ENCODE peak calls at places on chromosomes 16 and 17, in ten cellular contexts. S is fibroblast of mammary gland, G is GM12865, X is neural progenitor cell, E is GM12864, U is AG04450, P is HepG2, H is activated B cell treated with CpG ODN at 0.5 μM for 24 hours, A is GM13976, M is choroid plexus epithelial cell. Z is an unnamed sample.

GRCh38 chr17:73227379-73227778 is 34.3 kb downstream of the CPSF4L start:
- DNase-seq in X (no peak), M (no peak), E (no peak), G (peak), P (no peak), H (no peak), U (no peak), A (no peak), S (no peak), Z (peak)

GRCh38 chr16:85091522-85091910 is 20.8 kb downstream of the CIBAR2 start:
- DNase-seq in G (no peak), S (no peak), A (no peak), M (no peak), U (no peak), H (no peak), P (no peak), X (no peak), E (no peak), Z (no peak)

GRCh38 chr17:17728550-17729251 is 47.4 kb downstream of the RAI1 start:
- DNase-seq in G (no peak), P (no peak), E (no peak), A (no peak), U (no peak), S (no peak), X (no peak), M (no peak), H (no peak), Z (no peak)

GRCh38 chr17:44464037-44464436 is 39.2 kb downstream of the GPATCH8 start:
- DNase-seq in X (no peak), U (no peak), S (peak), A (no peak), H (no peak), P (no peak), G (no peak), M (peak), E (no peak), Z (no peak)

GRCh38 chr17:80061421-80061820 is 25.0 kb downstream of the CCDC40 start:
- DNase-seq in M (no peak), A (no peak), P (no peak), E (no peak), S (no peak), U (no peak), X (no peak), H (no peak), G (no peak), Z (no peak)

GRCh38 chr17:9339958-9340357 is 235.7 kb downstream of the STX8 start:
- DNase-seq in A (no peak), X (no peak), G (no peak), M (no peak), H (no peak), E (no peak), U (no peak), P (no peak), S (no peak), Z (no peak)

GRCh38 chr17:64115043-64115698 is 14.8 kb downstream of the ERN1 start:
- DNase-seq in A (no peak), S (peak), E (no peak), P (no peak), U (no peak), X (no peak), H (no peak), M (peak), G (no peak), Z (no peak)

GRCh38 chr17:40915721-40916256 is 21.7 kb downstream of the KRT23 start:
- DNase-seq in H (no peak), A (peak), X (no peak), U (peak), G (peak), P (no peak), S (peak), E (no peak), M (peak), Z (peak)

GRCh38 chr17:78575899-78576298 is 1.3 kb downstream of the DNAH17 start:
- DNase-seq in S (no peak), X (no peak), E (no peak), A (no peak), P (no peak), H (no peak), M (no peak), G (no peak), U (no peak), Z (no peak)
- TF ChIP-seq CTCF in S (no peak), X (no peak), E (no peak), A (no peak), P (no peak), H (no peak), M (no peak), G (no peak), U (no peak), Z (no peak)

DNA sequence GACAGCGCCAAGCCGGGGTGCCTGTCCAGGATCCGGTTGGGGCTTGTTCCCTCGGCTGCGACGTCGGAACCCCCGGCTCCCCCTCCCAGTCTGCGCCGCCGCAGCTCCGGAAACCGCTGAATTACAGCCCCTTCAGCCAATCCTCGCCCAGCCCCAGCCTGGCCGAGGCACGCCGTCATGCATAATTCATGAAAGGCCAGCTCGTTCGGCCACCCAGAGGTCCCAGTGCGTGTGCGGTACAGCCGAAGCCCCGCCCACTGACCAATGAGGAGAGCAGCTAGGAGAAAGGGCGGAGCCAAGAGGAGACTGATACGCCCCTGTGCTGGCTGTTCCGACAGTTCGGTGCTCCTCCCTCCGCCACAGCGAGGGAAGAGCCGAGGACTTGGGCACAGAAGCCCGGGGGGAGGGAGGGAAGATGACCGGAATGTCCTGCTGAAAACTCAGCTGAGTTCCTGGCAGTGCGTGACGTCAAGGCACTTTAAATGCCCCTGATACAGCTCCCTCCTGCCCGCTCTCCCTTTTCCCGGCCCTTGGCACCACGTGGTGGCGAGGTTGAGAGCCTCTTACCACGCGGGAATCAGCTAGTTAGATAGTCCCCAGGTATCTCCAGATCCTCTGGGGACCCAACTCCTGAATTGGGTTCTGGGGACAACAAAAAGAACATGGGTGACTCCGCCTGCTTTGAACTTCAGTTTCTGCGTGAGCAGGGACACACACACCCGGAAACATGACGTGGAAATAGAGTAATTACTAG is at the start of gene STAT3:
- DNase-seq in H (peak), A (peak), G (peak), P (peak), U (peak), M (peak), X (peak), S (peak), E (peak), Z (peak)
- TF ChIP-seq CTCF in H (no peak), A (no peak), G (no peak), P (peak), U (no peak), M (no peak), X (no peak), S (no peak), E (no peak), Z (no peak)

GRCh38 chr17:77741109-77741508 is 217.4 kb upstream of the TNRC6C start:
- DNase-seq in U (no peak), S (no peak), P (no peak), M (no peak), X (no peak), E (no peak), G (peak), H (no peak), A (no peak), Z (no peak)
- TF ChIP-seq CTCF in U (peak), S (peak), P (peak), M (peak), X (peak), E (peak), G (peak), H (no peak), A (peak), Z (peak)

GRCh38 chr17:37676115-37676925 is 33.1 kb upstream of the DDX52 start:
- DNase-seq in S (peak), P (peak), U (no peak), X (no peak), A (no peak), E (no peak), H (no peak), G (no peak), M (peak), Z (no peak)

GRCh38 chr17:37682007-37682406 is 38.8 kb upstream of the DDX52 start:
- DNase-seq in A (no peak), E (no peak), H (no peak), G (no peak), P (no peak), U (no peak), M (no peak), S (no peak), X (no peak), Z (no peak)

GRCh38 chr17:37674511-37674910 is 31.3 kb upstream of the DDX52 start:
- DNase-seq in P (peak), M (no peak), U (no peak), A (no peak), X (no peak), S (no peak), G (no peak), E (no peak), H (no peak), Z (no peak)

GRCh38 chr17:37673386-37673785 is 30.1 kb upstream of the DDX52 start:
- DNase-seq in P (no peak), G (no peak), A (no peak), M (no peak), U (no peak), H (no peak), E (no peak), S (no peak), X (no peak), Z (no peak)

DNA sequence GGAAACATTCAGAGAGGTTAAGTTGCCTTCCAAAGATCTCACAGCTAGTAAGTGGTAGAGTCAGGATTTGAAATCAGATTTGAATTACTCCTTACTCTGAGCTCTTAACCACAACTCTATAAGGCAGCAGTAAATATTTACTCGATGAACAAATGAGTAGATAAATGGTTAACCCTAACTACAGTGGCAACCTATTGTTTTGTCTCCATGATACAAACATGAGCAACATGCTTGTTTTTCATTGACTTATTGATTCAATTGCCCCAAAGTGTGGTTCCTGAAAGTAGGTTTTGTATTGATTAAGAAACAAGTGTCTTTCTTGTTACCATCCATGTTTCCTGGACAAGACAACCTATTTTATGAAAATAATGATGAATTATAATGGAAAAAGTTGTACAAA is 34.8 kb upstream of the DDX52 start:
- DNase-seq in H (no peak), U (no peak), G (no peak), M (no peak), X (no peak), A (no peak), S (no peak), E (no peak), P (no peak), Z (no peak)
- TF ChIP-seq CTCF in H (no peak), U (no peak), G (no peak), M (no peak), X (no peak), A (no peak), S (no peak), E (no peak), P (no peak), Z (no peak)

GRCh38 chr17:36792849-36793248 is 144.4 kb upstream of the LHX1 start:
- DNase-seq in E (no peak), G (no peak), U (no peak), H (no peak), X (no peak), S (no peak), P (no peak), M (no peak), A (no peak), Z (no peak)

GRCh38 chr17:36791961-36792475 is 145.3 kb upstream of the LHX1 start:
- DNase-seq in S (no peak), X (no peak), A (no peak), G (no peak), U (no peak), H (no peak), E (no peak), P (no peak), M (no peak), Z (no peak)

GRCh38 chr17:36791150-36791653 is 146.1 kb upstream of the LHX1 start:
- DNase-seq in A (no peak), M (no peak), H (no peak), G (no peak), U (no peak), X (no peak), P (no peak), E (no peak), S (no peak), Z (no peak)

GRCh38 chr17:36793976-36794375 is 143.3 kb upstream of the LHX1 start:
- DNase-seq in E (no peak), U (no peak), S (no peak), G (no peak), X (no peak), A (no peak), P (no peak), M (no peak), H (no peak), Z (no peak)
- TF ChIP-seq CTCF in E (no peak), U (no peak), S (no peak), G (no peak), X (no peak), A (no peak), P (no peak), M (no peak), H (no peak), Z (no peak)

DNA sequence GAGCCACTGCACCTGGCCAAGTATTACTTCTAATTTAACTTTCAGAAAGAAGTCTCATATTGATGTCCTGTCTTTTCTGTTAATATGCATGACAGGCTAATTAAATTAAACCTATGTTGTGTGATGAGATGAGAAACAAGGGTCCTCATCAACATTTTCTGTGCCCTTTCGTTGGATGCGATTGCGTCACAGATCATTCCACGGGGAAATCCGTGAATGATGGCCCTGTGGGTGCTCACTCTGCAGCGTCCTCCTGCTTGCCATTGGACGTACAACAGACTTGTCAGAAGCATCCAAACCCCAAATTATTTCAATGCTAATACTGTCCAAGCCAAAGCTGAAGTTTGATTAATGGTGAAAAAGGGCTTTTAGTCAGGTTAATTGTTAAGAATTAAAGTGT is 197.0 kb downstream of the MRTFB start:
- DNase-seq in P (no peak), X (no peak), S (no peak), G (no peak), A (no peak), E (no peak), H (no peak), M (no peak), U (no peak), Z (no peak)
- TF ChIP-seq CTCF in P (no peak), X (no peak), S (no peak), G (no peak), A (no peak), E (no peak), H (no peak), M (no peak), U (no peak), Z (no peak)

DNA sequence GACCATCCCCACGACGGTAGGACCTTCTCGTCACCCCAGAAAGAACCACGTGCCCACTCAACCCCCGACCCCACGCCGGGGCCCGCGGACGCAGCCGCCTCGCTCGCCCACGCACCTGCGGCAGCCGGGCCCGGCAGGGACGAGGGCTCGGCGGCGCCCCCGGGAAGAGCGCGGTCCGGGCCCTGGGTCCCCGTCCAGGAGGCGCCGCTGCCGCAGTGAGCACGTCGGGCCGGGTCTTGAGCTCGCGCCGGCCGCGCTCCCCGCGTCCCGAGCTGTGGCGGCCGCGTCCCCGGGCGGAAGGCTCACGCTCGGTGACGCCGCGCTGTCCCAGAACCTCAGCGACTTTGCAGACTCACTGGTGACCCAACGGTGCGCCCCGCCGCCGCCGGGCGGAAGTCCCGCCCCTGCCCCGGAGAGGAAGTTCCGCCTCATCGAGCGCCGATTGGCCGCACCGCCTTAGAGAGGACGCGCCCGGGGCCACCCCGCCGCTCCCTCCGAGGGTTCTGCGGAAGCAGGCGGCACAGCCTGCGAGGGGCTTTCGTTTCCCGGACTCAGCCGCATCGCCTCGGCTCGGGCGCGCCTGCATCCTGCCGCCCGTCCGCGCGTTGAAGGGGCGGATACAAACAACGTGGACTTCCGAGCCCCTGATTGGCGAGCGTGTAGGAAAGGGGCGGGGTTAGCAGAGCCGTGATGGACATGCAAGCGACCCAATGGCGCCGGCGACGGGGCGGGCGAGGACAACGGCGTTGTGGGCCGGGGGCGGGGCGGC is 793 bp upstream of the RAB40C start:
- DNase-seq in A (peak), M (peak), P (peak), X (peak), G (peak), H (peak), E (peak), U (peak), S (peak), Z (peak)
- TF ChIP-seq CTCF in A (no peak), M (no peak), P (peak), X (no peak), G (no peak), H (no peak), E (no peak), U (no peak), S (no peak), Z (no peak)

Z was measured in GM20000.